ENCODE peak calls at places on chromosome 5, in four cellular contexts. One of them, this sample, is unnamed.

GRCh38 chr5:67010684-67011409 is 185.8 kb downstream of the CD180 start:
- DNase-seq in hepatocyte: no peak
- DNase-seq in fibroblast of mammary gland: peak
- DNase-seq in naive thymus-derived CD4-positive, alpha-beta T cell: no peak
- DNase-seq in this sample: no peak

GRCh38 chr5:150285114-150285513 is 4.5 kb downstream of the CAMK2A start:
- DNase-seq in hepatocyte: no peak
- DNase-seq in naive thymus-derived CD4-positive, alpha-beta T cell: no peak
- DNase-seq in fibroblast of mammary gland: peak
- DNase-seq in this sample: peak

GRCh38 chr5:55363861-55364260 is 56.1 kb downstream of the MTREX start:
- DNase-seq in naive thymus-derived CD4-positive, alpha-beta T cell: no peak
- DNase-seq in hepatocyte: no peak
- DNase-seq in fibroblast of mammary gland: peak
- DNase-seq in this sample: no peak

GRCh38 chr5:160793500-160793899 is 58.5 kb downstream of the ATP10B start:
- DNase-seq in naive thymus-derived CD4-positive, alpha-beta T cell: no peak
- DNase-seq in hepatocyte: no peak
- DNase-seq in fibroblast of mammary gland: no peak
- DNase-seq in this sample: no peak

GRCh38 chr5:204462-204861 is 13.2 kb downstream of the LRRC14B start:
- DNase-seq in fibroblast of mammary gland: no peak
- DNase-seq in naive thymus-derived CD4-positive, alpha-beta T cell: no peak
- DNase-seq in hepatocyte: no peak
- DNase-seq in this sample: no peak

GRCh38 chr5:91224459-91224858 is 158.7 kb downstream of the ARRDC3 start:
- DNase-seq in hepatocyte: no peak
- DNase-seq in fibroblast of mammary gland: no peak
- DNase-seq in naive thymus-derived CD4-positive, alpha-beta T cell: no peak
- DNase-seq in this sample: no peak

GRCh38 chr5:80960531-80961375 is 590 bp downstream of the RASGRF2 start:
- DNase-seq in hepatocyte: peak
- DNase-seq in fibroblast of mammary gland: no peak
- DNase-seq in naive thymus-derived CD4-positive, alpha-beta T cell: peak
- DNase-seq in this sample: peak

GRCh38 chr5:56669534-56670483 is 145.5 kb upstream of the MAP3K1 start:
- DNase-seq in naive thymus-derived CD4-positive, alpha-beta T cell: peak
- DNase-seq in fibroblast of mammary gland: peak
- DNase-seq in hepatocyte: peak
- DNase-seq in this sample: peak

GRCh38 chr5:142719836-142720330 is 34.0 kb upstream of the FGF1 start:
- DNase-seq in fibroblast of mammary gland: no peak
- DNase-seq in naive thymus-derived CD4-positive, alpha-beta T cell: no peak
- DNase-seq in hepatocyte: no peak
- DNase-seq in this sample: no peak

GRCh38 chr5:172881691-172882370 is 47.8 kb downstream of the ERGIC1 start:
- DNase-seq in naive thymus-derived CD4-positive, alpha-beta T cell: no peak
- DNase-seq in hepatocyte: no peak
- DNase-seq in fibroblast of mammary gland: peak
- DNase-seq in this sample: no peak

GRCh38 chr5:135020111-135020895 is 13.7 kb downstream of the PITX1 start:
- DNase-seq in naive thymus-derived CD4-positive, alpha-beta T cell: no peak
- DNase-seq in hepatocyte: no peak
- DNase-seq in fibroblast of mammary gland: no peak
- DNase-seq in this sample: peak

GRCh38 chr5:74286734-74287705 is 353.5 kb downstream of the ENC1 start:
- DNase-seq in fibroblast of mammary gland: no peak
- DNase-seq in naive thymus-derived CD4-positive, alpha-beta T cell: no peak
- DNase-seq in hepatocyte: no peak
- DNase-seq in this sample: no peak

GRCh38 chr5:8394965-8395364 is 526.0 kb downstream of the MTRR start:
- DNase-seq in fibroblast of mammary gland: no peak
- DNase-seq in naive thymus-derived CD4-positive, alpha-beta T cell: no peak
- DNase-seq in hepatocyte: no peak
- DNase-seq in this sample: no peak

GRCh38 chr5:145826869-145827268 is 8.3 kb downstream of the PRELID2 start:
- DNase-seq in fibroblast of mammary gland: no peak
- DNase-seq in naive thymus-derived CD4-positive, alpha-beta T cell: no peak
- DNase-seq in hepatocyte: no peak
- DNase-seq in this sample: no peak

GRCh38 chr5:153168226-153168625 is 322.2 kb upstream of the GRIA1 start:
- DNase-seq in fibroblast of mammary gland: peak
- DNase-seq in hepatocyte: no peak
- DNase-seq in naive thymus-derived CD4-positive, alpha-beta T cell: no peak
- DNase-seq in this sample: no peak

GRCh38 chr5:129249891-129250290 is 155.3 kb downstream of the ISOC1 start:
- DNase-seq in hepatocyte: no peak
- DNase-seq in naive thymus-derived CD4-positive, alpha-beta T cell: no peak
- DNase-seq in fibroblast of mammary gland: peak
- DNase-seq in this sample: no peak

GRCh38 chr5:73171495-73171894 is 1.5 kb upstream of the TMEM174 start:
- DNase-seq in naive thymus-derived CD4-positive, alpha-beta T cell: no peak
- DNase-seq in hepatocyte: no peak
- DNase-seq in fibroblast of mammary gland: no peak
- DNase-seq in this sample: no peak

GRCh38 chr5:1523480-1523792 is 324 bp downstream of the LPCAT1 start:
- DNase-seq in fibroblast of mammary gland: no peak
- DNase-seq in naive thymus-derived CD4-positive, alpha-beta T cell: no peak
- DNase-seq in hepatocyte: peak
- DNase-seq in this sample: peak
- H3K4me3 ChIP-seq in fibroblast of mammary gland: peak
- H3K4me3 ChIP-seq in naive thymus-derived CD4-positive, alpha-beta T cell: peak
- H3K4me3 ChIP-seq in hepatocyte: peak
- H3K4me3 ChIP-seq in this sample: peak

DNA sequence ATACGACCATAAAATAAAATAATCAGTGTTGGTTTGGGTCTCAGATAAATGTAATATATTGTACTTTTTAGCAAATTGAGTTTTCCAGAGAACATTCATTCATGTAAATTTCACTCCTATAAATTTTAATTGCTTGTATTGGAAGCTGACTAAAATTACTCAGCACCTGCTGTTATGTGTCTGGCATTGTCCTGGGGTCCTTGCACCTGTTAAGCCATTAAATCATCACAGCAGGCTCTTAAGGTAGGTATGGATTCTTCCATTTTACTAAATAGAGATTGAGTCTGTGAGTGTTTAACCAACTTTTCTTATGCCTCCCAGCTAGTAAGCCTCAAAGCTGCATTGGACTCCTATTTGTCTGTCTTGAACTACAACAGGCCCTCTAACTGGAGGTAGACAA is 78.8 kb downstream of the PARP8 start:
- DNase-seq in hepatocyte: no peak
- DNase-seq in fibroblast of mammary gland: no peak
- DNase-seq in naive thymus-derived CD4-positive, alpha-beta T cell: no peak
- DNase-seq in this sample: no peak
- H3K4me3 ChIP-seq in hepatocyte: no peak
- H3K4me3 ChIP-seq in fibroblast of mammary gland: no peak
- H3K4me3 ChIP-seq in naive thymus-derived CD4-positive, alpha-beta T cell: peak
- H3K4me3 ChIP-seq in this sample: peak

GRCh38 chr5:181084631-181085195 is 44.6 kb downstream of the BTNL9 start:
- DNase-seq in naive thymus-derived CD4-positive, alpha-beta T cell: no peak
- DNase-seq in fibroblast of mammary gland: no peak
- DNase-seq in hepatocyte: no peak
- DNase-seq in this sample: peak
- H3K4me3 ChIP-seq in naive thymus-derived CD4-positive, alpha-beta T cell: no peak
- H3K4me3 ChIP-seq in fibroblast of mammary gland: no peak
- H3K4me3 ChIP-seq in hepatocyte: no peak
- H3K4me3 ChIP-seq in this sample: no peak

GRCh38 chr5:61002616-61003015 is 57.6 kb downstream of the NDUFAF2 start:
- DNase-seq in naive thymus-derived CD4-positive, alpha-beta T cell: no peak
- DNase-seq in fibroblast of mammary gland: no peak
- DNase-seq in hepatocyte: no peak
- DNase-seq in this sample: no peak

GRCh38 chr5:61000887-61001286 is 55.9 kb downstream of the NDUFAF2 start:
- DNase-seq in fibroblast of mammary gland: peak
- DNase-seq in hepatocyte: no peak
- DNase-seq in naive thymus-derived CD4-positive, alpha-beta T cell: no peak
- DNase-seq in this sample: no peak

GRCh38 chr5:61001647-61002046 is 56.6 kb downstream of the NDUFAF2 start:
- DNase-seq in fibroblast of mammary gland: no peak
- DNase-seq in hepatocyte: no peak
- DNase-seq in naive thymus-derived CD4-positive, alpha-beta T cell: no peak
- DNase-seq in this sample: no peak

GRCh38 chr5:61009907-61010306 is 64.9 kb downstream of the NDUFAF2 start:
- DNase-seq in hepatocyte: no peak
- DNase-seq in fibroblast of mammary gland: no peak
- DNase-seq in naive thymus-derived CD4-positive, alpha-beta T cell: no peak
- DNase-seq in this sample: no peak

GRCh38 chr5:61004448-61004847 is 59.4 kb downstream of the NDUFAF2 start:
- DNase-seq in fibroblast of mammary gland: no peak
- DNase-seq in naive thymus-derived CD4-positive, alpha-beta T cell: no peak
- DNase-seq in hepatocyte: no peak
- DNase-seq in this sample: no peak
- H3K4me3 ChIP-seq in fibroblast of mammary gland: no peak
- H3K4me3 ChIP-seq in naive thymus-derived CD4-positive, alpha-beta T cell: no peak
- H3K4me3 ChIP-seq in hepatocyte: no peak
- H3K4me3 ChIP-seq in this sample: no peak

GRCh38 chr5:38375423-38375822 is 117.1 kb downstream of the EGFLAM start:
- DNase-seq in naive thymus-derived CD4-positive, alpha-beta T cell: no peak
- DNase-seq in hepatocyte: no peak
- DNase-seq in fibroblast of mammary gland: no peak
- DNase-seq in this sample: no peak
- H3K4me3 ChIP-seq in naive thymus-derived CD4-positive, alpha-beta T cell: no peak
- H3K4me3 ChIP-seq in hepatocyte: no peak
- H3K4me3 ChIP-seq in fibroblast of mammary gland: no peak
- H3K4me3 ChIP-seq in this sample: no peak

This sample was measured in spleen.